ENCODE peak calls at places on chromosomes 11 and 22, in ten cellular contexts. One of them, this sample, is unnamed.

GRCh38 chr11:75499423-75500305 is 26.1 kb downstream of the GDPD5 start:
- DNase-seq in A549: peak
- DNase-seq in WERI-Rb-1: no peak
- DNase-seq in Peyer's patch: no peak
- DNase-seq in foreskin fibroblast: peak
- DNase-seq in RWPE2: no peak
- DNase-seq in fibroblast of mammary gland: peak
- DNase-seq in neural crest cell: no peak
- DNase-seq in spleen: no peak
- DNase-seq in uterus: peak
- DNase-seq in this sample: no peak

GRCh38 chr11:106917973-106918372 is 100.3 kb downstream of the GUCY1A2 start:
- DNase-seq in foreskin fibroblast: no peak
- DNase-seq in RWPE2: no peak
- DNase-seq in fibroblast of mammary gland: peak
- DNase-seq in WERI-Rb-1: peak
- DNase-seq in uterus: no peak
- DNase-seq in A549: no peak
- DNase-seq in Peyer's patch: no peak
- DNase-seq in neural crest cell: peak
- DNase-seq in spleen: no peak
- DNase-seq in this sample: no peak

GRCh38 chr22:24994070-24994763 is 41.7 kb downstream of the KIAA1671 start:
- DNase-seq in foreskin fibroblast: no peak
- DNase-seq in uterus: no peak
- DNase-seq in Peyer's patch: peak
- DNase-seq in fibroblast of mammary gland: peak
- DNase-seq in spleen: no peak
- DNase-seq in WERI-Rb-1: peak
- DNase-seq in RWPE2: peak
- DNase-seq in neural crest cell: no peak
- DNase-seq in A549: no peak
- DNase-seq in this sample: no peak

GRCh38 chr11:80899381-80899780 is 1458.6 kb upstream of the TENM4 start:
- DNase-seq in Peyer's patch: no peak
- DNase-seq in spleen: no peak
- DNase-seq in foreskin fibroblast: peak
- DNase-seq in WERI-Rb-1: no peak
- DNase-seq in fibroblast of mammary gland: peak
- DNase-seq in uterus: no peak
- DNase-seq in neural crest cell: no peak
- DNase-seq in RWPE2: no peak
- DNase-seq in A549: no peak
- DNase-seq in this sample: no peak

GRCh38 chr11:134459246-134460043 is 47.4 kb upstream of the B3GAT1 start:
- DNase-seq in Peyer's patch: peak
- DNase-seq in spleen: no peak
- DNase-seq in WERI-Rb-1: no peak
- DNase-seq in RWPE2: no peak
- DNase-seq in uterus: no peak
- DNase-seq in A549: no peak
- DNase-seq in neural crest cell: no peak
- DNase-seq in foreskin fibroblast: no peak
- DNase-seq in fibroblast of mammary gland: no peak
- DNase-seq in this sample: no peak

GRCh38 chr22:50276143-50276542 is 6.0 kb upstream of the MAPK11 start:
- DNase-seq in Peyer's patch: peak
- DNase-seq in WERI-Rb-1: peak
- DNase-seq in fibroblast of mammary gland: peak
- DNase-seq in RWPE2: no peak
- DNase-seq in neural crest cell: no peak
- DNase-seq in A549: no peak
- DNase-seq in foreskin fibroblast: no peak
- DNase-seq in spleen: peak
- DNase-seq in uterus: peak
- DNase-seq in this sample: no peak

GRCh38 chr11:43567396-43567975 is 113.1 kb upstream of the HSD17B12 start:
- DNase-seq in uterus: no peak
- DNase-seq in Peyer's patch: no peak
- DNase-seq in RWPE2: no peak
- DNase-seq in foreskin fibroblast: no peak
- DNase-seq in fibroblast of mammary gland: peak
- DNase-seq in A549: peak
- DNase-seq in spleen: no peak
- DNase-seq in WERI-Rb-1: no peak
- DNase-seq in neural crest cell: no peak
- DNase-seq in this sample: no peak

GRCh38 chr11:42620796-42621195 is 691.0 kb upstream of the API5 start:
- DNase-seq in neural crest cell: no peak
- DNase-seq in foreskin fibroblast: no peak
- DNase-seq in RWPE2: no peak
- DNase-seq in uterus: no peak
- DNase-seq in Peyer's patch: no peak
- DNase-seq in fibroblast of mammary gland: no peak
- DNase-seq in spleen: no peak
- DNase-seq in A549: no peak
- DNase-seq in WERI-Rb-1: no peak
- DNase-seq in this sample: no peak

GRCh38 chr22:46076651-46077339 is 73.5 kb upstream of the PPARA start:
- DNase-seq in Peyer's patch: peak
- DNase-seq in neural crest cell: no peak
- DNase-seq in spleen: peak
- DNase-seq in WERI-Rb-1: no peak
- DNase-seq in RWPE2: peak
- DNase-seq in uterus: peak
- DNase-seq in foreskin fibroblast: peak
- DNase-seq in fibroblast of mammary gland: no peak
- DNase-seq in A549: no peak
- DNase-seq in this sample: peak

GRCh38 chr22:43213066-43213465 is 26.1 kb upstream of the TTLL12 start:
- DNase-seq in foreskin fibroblast: no peak
- DNase-seq in A549: no peak
- DNase-seq in uterus: no peak
- DNase-seq in neural crest cell: no peak
- DNase-seq in Peyer's patch: no peak
- DNase-seq in RWPE2: no peak
- DNase-seq in fibroblast of mammary gland: no peak
- DNase-seq in WERI-Rb-1: peak
- DNase-seq in spleen: no peak
- DNase-seq in this sample: no peak

GRCh38 chr11:20912046-20912821 is 242.8 kb downstream of the NELL1 start:
- DNase-seq in A549: no peak
- DNase-seq in spleen: no peak
- DNase-seq in foreskin fibroblast: no peak
- DNase-seq in Peyer's patch: no peak
- DNase-seq in WERI-Rb-1: no peak
- DNase-seq in fibroblast of mammary gland: no peak
- DNase-seq in uterus: no peak
- DNase-seq in RWPE2: no peak
- DNase-seq in neural crest cell: no peak
- DNase-seq in this sample: no peak

GRCh38 chr22:22884010-22884887 is 3.4 kb upstream of the IGLL5 start:
- DNase-seq in A549: peak
- DNase-seq in spleen: no peak
- DNase-seq in WERI-Rb-1: peak
- DNase-seq in neural crest cell: peak
- DNase-seq in Peyer's patch: no peak
- DNase-seq in foreskin fibroblast: peak
- DNase-seq in RWPE2: no peak
- DNase-seq in uterus: no peak
- DNase-seq in fibroblast of mammary gland: peak
- DNase-seq in this sample: no peak

GRCh38 chr11:76888989-76889388 is 28.3 kb downstream of the ACER3 start:
- DNase-seq in A549: no peak
- DNase-seq in foreskin fibroblast: no peak
- DNase-seq in fibroblast of mammary gland: no peak
- DNase-seq in WERI-Rb-1: no peak
- DNase-seq in Peyer's patch: no peak
- DNase-seq in uterus: no peak
- DNase-seq in neural crest cell: no peak
- DNase-seq in RWPE2: no peak
- DNase-seq in spleen: no peak
- DNase-seq in this sample: no peak

GRCh38 chr11:278001-278951 is at the start of gene NLRP6:
- DNase-seq in RWPE2: no peak
- DNase-seq in A549: no peak
- DNase-seq in uterus: no peak
- DNase-seq in Peyer's patch: peak
- DNase-seq in fibroblast of mammary gland: no peak
- DNase-seq in foreskin fibroblast: no peak
- DNase-seq in WERI-Rb-1: no peak
- DNase-seq in neural crest cell: no peak
- DNase-seq in spleen: peak
- DNase-seq in this sample: peak

GRCh38 chr11:45885274-45885920 is at the start of gene MAPK8IP1:
- DNase-seq in WERI-Rb-1: peak
- DNase-seq in neural crest cell: peak
- DNase-seq in A549: no peak
- DNase-seq in spleen: peak
- DNase-seq in RWPE2: no peak
- DNase-seq in uterus: peak
- DNase-seq in fibroblast of mammary gland: peak
- DNase-seq in foreskin fibroblast: no peak
- DNase-seq in Peyer's patch: peak
- DNase-seq in this sample: peak

DNA sequence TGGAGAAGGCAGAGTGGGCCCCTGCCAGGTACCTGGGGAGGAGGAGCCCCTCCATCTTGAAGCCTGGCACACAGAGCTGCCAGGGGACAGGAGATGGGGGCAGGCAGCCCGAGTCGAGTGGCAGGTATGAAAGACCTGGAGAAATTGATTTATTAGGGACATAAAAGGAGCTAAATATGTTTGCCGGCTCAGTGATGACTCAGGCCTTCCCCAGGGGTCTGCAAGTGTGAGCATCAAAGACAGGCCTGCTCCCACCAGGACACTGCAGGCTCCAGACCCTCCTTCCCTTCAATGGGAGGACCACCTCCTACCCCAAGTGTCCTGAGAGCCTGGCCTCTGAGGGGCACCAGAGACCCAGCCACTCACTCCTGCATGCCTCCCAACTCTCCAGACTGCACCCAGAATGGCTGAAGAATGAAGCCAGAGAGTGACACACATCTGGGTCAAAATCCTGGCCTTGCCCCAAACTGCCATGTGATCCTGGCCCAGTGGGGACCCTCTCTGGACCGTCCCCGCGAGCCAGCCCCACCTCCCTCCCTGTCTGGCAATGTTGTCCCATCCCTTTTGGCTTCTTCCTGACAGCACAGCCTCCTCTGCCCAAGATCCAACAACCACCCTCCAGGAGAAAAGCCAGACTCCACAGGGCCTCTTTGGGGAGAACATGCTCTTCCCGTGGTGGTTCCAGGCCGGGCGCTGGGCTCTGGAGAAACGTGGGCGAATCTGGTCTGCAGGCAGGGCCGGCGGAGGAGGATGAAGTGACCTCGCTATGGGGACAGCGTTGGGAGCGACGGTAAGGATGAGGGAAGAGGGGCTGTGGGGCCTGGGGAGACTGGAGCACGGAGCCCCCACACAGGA is 36.2 kb downstream of the CYTH4 start:
- DNase-seq in Peyer's patch: no peak
- DNase-seq in RWPE2: no peak
- DNase-seq in spleen: no peak
- DNase-seq in neural crest cell: no peak
- DNase-seq in foreskin fibroblast: no peak
- DNase-seq in WERI-Rb-1: no peak
- DNase-seq in fibroblast of mammary gland: no peak
- DNase-seq in A549: no peak
- DNase-seq in uterus: no peak
- DNase-seq in this sample: no peak
- TF ChIP-seq CTCF in Peyer's patch: no peak
- TF ChIP-seq CTCF in RWPE2: peak
- TF ChIP-seq CTCF in spleen: no peak
- TF ChIP-seq CTCF in neural crest cell: no peak
- TF ChIP-seq CTCF in foreskin fibroblast: no peak
- TF ChIP-seq CTCF in WERI-Rb-1: peak
- TF ChIP-seq CTCF in fibroblast of mammary gland: no peak
- TF ChIP-seq CTCF in A549: peak
- TF ChIP-seq CTCF in uterus: no peak
- TF ChIP-seq CTCF in this sample: peak

DNA sequence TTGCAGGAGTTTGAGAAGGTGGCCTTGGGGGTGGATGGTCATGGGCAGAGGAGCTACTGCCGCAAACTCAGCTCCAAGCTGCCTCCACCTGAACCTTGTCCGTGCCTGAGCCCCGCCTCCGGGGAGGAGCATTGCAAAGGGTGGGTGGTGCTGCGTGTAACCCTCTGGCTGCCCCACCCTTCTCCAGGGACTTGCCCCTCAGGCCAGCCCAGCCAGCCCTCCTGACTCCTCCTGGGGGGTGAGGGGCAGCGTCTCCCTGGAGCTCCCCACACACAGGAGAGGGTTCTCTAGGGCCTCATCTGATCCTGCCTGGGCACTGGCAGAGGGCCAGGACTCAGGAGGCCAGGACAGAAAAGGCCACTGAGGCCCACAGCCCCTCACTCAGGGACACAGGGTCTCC is 12.6 kb downstream of the BRSK2 start:
- DNase-seq in foreskin fibroblast: no peak
- DNase-seq in neural crest cell: no peak
- DNase-seq in fibroblast of mammary gland: no peak
- DNase-seq in WERI-Rb-1: peak
- DNase-seq in uterus: no peak
- DNase-seq in spleen: no peak
- DNase-seq in RWPE2: no peak
- DNase-seq in A549: no peak
- DNase-seq in Peyer's patch: no peak
- DNase-seq in this sample: no peak
- TF ChIP-seq CTCF in foreskin fibroblast: no peak
- TF ChIP-seq CTCF in neural crest cell: no peak
- TF ChIP-seq CTCF in fibroblast of mammary gland: no peak
- TF ChIP-seq CTCF in WERI-Rb-1: no peak
- TF ChIP-seq CTCF in uterus: no peak
- TF ChIP-seq CTCF in spleen: no peak
- TF ChIP-seq CTCF in RWPE2: no peak
- TF ChIP-seq CTCF in A549: no peak
- TF ChIP-seq CTCF in Peyer's patch: no peak
- TF ChIP-seq CTCF in this sample: no peak

DNA sequence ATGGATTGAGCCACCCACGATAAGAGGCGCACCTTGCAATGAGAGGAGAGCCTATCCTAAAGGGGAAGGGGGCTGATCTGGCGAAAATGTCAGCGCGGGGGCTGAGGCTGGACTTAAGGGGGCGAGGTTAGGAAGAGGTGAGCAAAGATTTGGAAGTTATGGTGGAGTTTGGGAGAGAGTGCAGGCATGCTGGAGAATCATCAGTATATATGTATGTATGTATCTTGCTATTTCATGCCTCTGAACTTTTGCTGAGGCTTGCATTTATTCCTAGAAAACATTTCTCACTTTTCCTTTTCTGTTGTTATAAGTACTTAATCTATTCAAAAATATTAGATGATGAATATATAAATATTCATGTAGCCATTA is 17.2 kb upstream of the THRSP start:
- DNase-seq in uterus: no peak
- DNase-seq in spleen: no peak
- DNase-seq in Peyer's patch: no peak
- DNase-seq in neural crest cell: no peak
- DNase-seq in foreskin fibroblast: no peak
- DNase-seq in fibroblast of mammary gland: no peak
- DNase-seq in A549: no peak
- DNase-seq in WERI-Rb-1: no peak
- DNase-seq in RWPE2: no peak
- DNase-seq in this sample: no peak
- TF ChIP-seq CTCF in uterus: no peak
- TF ChIP-seq CTCF in spleen: no peak
- TF ChIP-seq CTCF in Peyer's patch: no peak
- TF ChIP-seq CTCF in neural crest cell: peak
- TF ChIP-seq CTCF in foreskin fibroblast: no peak
- TF ChIP-seq CTCF in fibroblast of mammary gland: no peak
- TF ChIP-seq CTCF in A549: no peak
- TF ChIP-seq CTCF in WERI-Rb-1: no peak
- TF ChIP-seq CTCF in RWPE2: peak
- TF ChIP-seq CTCF in this sample: peak

GRCh38 chr11:11876458-11876857 is 34.7 kb downstream of the USP47 start:
- DNase-seq in Peyer's patch: no peak
- DNase-seq in uterus: no peak
- DNase-seq in neural crest cell: no peak
- DNase-seq in RWPE2: no peak
- DNase-seq in A549: no peak
- DNase-seq in spleen: no peak
- DNase-seq in fibroblast of mammary gland: peak
- DNase-seq in foreskin fibroblast: no peak
- DNase-seq in WERI-Rb-1: no peak
- DNase-seq in this sample: no peak
- TF ChIP-seq CTCF in Peyer's patch: no peak
- TF ChIP-seq CTCF in uterus: no peak
- TF ChIP-seq CTCF in neural crest cell: peak
- TF ChIP-seq CTCF in RWPE2: peak
- TF ChIP-seq CTCF in A549: peak
- TF ChIP-seq CTCF in spleen: no peak
- TF ChIP-seq CTCF in fibroblast of mammary gland: peak
- TF ChIP-seq CTCF in foreskin fibroblast: no peak
- TF ChIP-seq CTCF in WERI-Rb-1: peak
- TF ChIP-seq CTCF in this sample: peak